ENCODE peak calls at places on chromosomes 13 and 19, in six cellular contexts. One of them, this sample, is unnamed.

GRCh38 chr13:94318418-94318817 is 161.1 kb downstream of the DCT start:
- DNase-seq in neural progenitor cell: no peak
- DNase-seq in PC-3: no peak
- DNase-seq in GM23248: peak; percentile 30
- DNase-seq in GM23338: no peak
- DNase-seq in MM.1S: peak; percentile 15
- DNase-seq in this sample: no peak

GRCh38 chr19:15702590-15702930 is 25.3 kb upstream of the OR10H2 start:
- DNase-seq in neural progenitor cell: no peak
- DNase-seq in PC-3: peak; percentile 42
- DNase-seq in GM23248: peak; percentile 26
- DNase-seq in GM23338: peak; percentile 26
- DNase-seq in MM.1S: peak; percentile 21
- DNase-seq in this sample: peak; percentile 85

GRCh38 chr13:36912369-36912768 is 7.7 kb downstream of the SMAD9 start:
- DNase-seq in neural progenitor cell: no peak
- DNase-seq in PC-3: no peak
- DNase-seq in GM23248: no peak
- DNase-seq in GM23338: no peak
- DNase-seq in MM.1S: no peak
- DNase-seq in this sample: no peak

GRCh38 chr13:50080856-50081105 is 65.5 kb downstream of the KCNRG start:
- DNase-seq in neural progenitor cell: no peak
- DNase-seq in PC-3: no peak
- DNase-seq in GM23248: peak; percentile 70
- DNase-seq in GM23338: no peak
- DNase-seq in MM.1S: peak; percentile 15
- DNase-seq in this sample: no peak

GRCh38 chr19:49106648-49107135 is 7.5 kb upstream of the LIN7B start:
- DNase-seq in neural progenitor cell: peak; percentile 76
- DNase-seq in PC-3: peak; percentile 57
- DNase-seq in GM23248: peak; percentile 67
- DNase-seq in GM23338: peak; percentile 81
- DNase-seq in MM.1S: peak; percentile 50
- DNase-seq in this sample: no peak

GRCh38 chr19:4513248-4513647 is 5.0 kb downstream of the PLIN4 start:
- DNase-seq in neural progenitor cell: no peak
- DNase-seq in PC-3: no peak
- DNase-seq in GM23248: no peak
- DNase-seq in GM23338: no peak
- DNase-seq in MM.1S: no peak
- DNase-seq in this sample: no peak

GRCh38 chr13:97224544-97225324 is 2.6 kb downstream of the MBNL2 start:
- DNase-seq in neural progenitor cell: no peak
- DNase-seq in PC-3: peak; percentile 71
- DNase-seq in GM23248: peak; percentile 65
- DNase-seq in GM23338: peak; percentile 69
- DNase-seq in MM.1S: peak; percentile 53
- DNase-seq in this sample: peak; percentile 80

GRCh38 chr19:51980116-51980736 is 6.4 kb downstream of the ZNF350 start:
- DNase-seq in neural progenitor cell: no peak
- DNase-seq in PC-3: no peak
- DNase-seq in GM23248: no peak
- DNase-seq in GM23338: no peak
- DNase-seq in MM.1S: no peak
- DNase-seq in this sample: no peak

GRCh38 chr19:57363734-57364181 is 407 bp downstream of the TRAPPC2B start:
- DNase-seq in neural progenitor cell: no peak
- DNase-seq in PC-3: no peak
- DNase-seq in GM23248: peak; percentile 61
- DNase-seq in GM23338: peak; percentile 15
- DNase-seq in MM.1S: no peak
- DNase-seq in this sample: no peak

GRCh38 chr19:16849168-16849567 is 20.0 kb downstream of the SIN3B start:
- DNase-seq in neural progenitor cell: no peak
- DNase-seq in PC-3: peak; percentile 98
- DNase-seq in GM23248: peak; percentile 73
- DNase-seq in GM23338: no peak
- DNase-seq in MM.1S: no peak
- DNase-seq in this sample: peak; percentile 85

GRCh38 chr19:36163813-36164212 is 11.6 kb upstream of the COX7A1 start:
- DNase-seq in neural progenitor cell: no peak
- DNase-seq in PC-3: no peak
- DNase-seq in GM23248: no peak
- DNase-seq in GM23338: no peak
- DNase-seq in MM.1S: no peak
- DNase-seq in this sample: no peak

DNA sequence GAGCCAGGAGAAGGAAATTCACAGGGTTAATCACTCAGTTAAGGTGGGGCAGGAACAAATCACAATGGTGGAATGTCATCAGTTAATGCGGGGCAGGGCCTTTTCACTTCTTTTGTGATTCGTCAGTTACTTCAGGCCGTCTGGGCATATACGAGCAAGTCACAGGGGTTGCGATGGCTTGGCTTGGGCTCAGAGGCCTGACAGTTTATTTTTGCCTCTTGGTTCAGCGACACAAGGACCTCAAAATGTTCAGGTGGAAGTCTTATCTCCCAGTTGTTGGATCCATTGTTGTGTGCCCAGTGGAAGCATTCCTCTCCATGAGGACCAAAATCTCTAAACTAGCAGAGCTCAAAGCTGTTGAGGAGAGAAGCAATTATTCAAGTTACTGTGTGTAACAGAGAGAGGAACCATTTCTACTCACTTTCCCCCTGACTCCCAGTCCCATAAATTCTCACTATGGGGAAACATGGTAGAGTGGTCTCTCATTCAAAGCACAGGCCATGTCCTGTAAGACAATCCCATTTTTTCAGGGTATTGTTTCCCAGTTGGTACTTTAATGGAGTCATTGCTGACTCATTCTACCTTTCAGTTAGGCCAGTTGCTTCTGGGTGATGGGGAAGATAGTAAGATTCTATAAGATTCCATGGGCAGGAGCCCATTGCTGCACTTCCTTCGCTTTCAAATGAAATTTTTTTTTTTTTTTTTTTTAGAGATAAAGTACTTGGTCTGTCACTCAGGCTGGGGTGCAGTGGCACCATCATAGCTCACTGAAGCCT is 8.8 kb upstream of the COX7A1 start:
- DNase-seq in neural progenitor cell: no peak
- DNase-seq in PC-3: no peak
- DNase-seq in GM23248: no peak
- DNase-seq in GM23338: peak; percentile 57
- DNase-seq in MM.1S: no peak
- DNase-seq in this sample: no peak
- H3K27ac ChIP-seq in neural progenitor cell: no peak overlapping the region
- H3K27ac ChIP-seq in PC-3: no peak overlapping the region
- H3K27ac ChIP-seq in GM23248: no peak overlapping the region
- H3K27ac ChIP-seq in GM23338: peak overlapping the region; percentile 85
- H3K27ac ChIP-seq in MM.1S: no peak overlapping the region
- H3K27ac ChIP-seq in this sample: no peak overlapping the region

DNA sequence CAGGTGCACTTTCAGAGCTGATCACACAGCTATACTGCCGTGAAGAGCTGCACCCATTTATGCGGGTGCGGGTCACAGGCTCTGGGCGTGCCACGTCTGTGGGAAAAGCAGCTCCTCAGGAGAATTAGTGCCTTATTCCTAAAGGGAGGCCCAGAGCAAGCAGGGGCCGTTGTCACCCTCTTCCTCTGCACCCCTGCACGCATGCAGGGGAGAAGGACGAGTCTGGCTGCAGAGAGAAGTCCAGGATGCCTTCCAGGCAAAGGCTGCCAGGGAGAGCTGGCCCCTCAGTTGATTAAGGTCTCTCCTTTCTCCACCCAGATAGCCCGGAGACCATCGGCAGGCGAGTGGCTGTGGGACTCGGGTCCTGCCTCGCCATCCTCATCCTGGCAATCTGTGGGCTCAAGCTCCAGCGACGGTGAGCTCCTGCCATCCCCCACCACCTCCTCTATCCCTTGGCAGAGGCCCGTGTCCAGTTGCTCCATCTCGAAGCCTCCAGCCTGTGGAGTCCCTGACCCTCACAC is 3.1 kb upstream of the FFAR1 start:
- DNase-seq in neural progenitor cell: no peak
- DNase-seq in PC-3: no peak
- DNase-seq in GM23248: no peak
- DNase-seq in GM23338: no peak
- DNase-seq in MM.1S: no peak
- DNase-seq in this sample: no peak
- H3F3A ChIP-seq in neural progenitor cell: no peaks in the 10 kb centered on the region
- H3F3A ChIP-seq in PC-3: no peaks in the 10 kb centered on the region
- H3F3A ChIP-seq in GM23248: no peaks in the 10 kb centered on the region
- H3F3A ChIP-seq in GM23338: no peaks in the 10 kb centered on the region
- H3F3A ChIP-seq in MM.1S: no peaks in the 10 kb centered on the region
- H3F3A ChIP-seq in this sample: peaks cover 5% of the 10 kb centered on the region

DNA sequence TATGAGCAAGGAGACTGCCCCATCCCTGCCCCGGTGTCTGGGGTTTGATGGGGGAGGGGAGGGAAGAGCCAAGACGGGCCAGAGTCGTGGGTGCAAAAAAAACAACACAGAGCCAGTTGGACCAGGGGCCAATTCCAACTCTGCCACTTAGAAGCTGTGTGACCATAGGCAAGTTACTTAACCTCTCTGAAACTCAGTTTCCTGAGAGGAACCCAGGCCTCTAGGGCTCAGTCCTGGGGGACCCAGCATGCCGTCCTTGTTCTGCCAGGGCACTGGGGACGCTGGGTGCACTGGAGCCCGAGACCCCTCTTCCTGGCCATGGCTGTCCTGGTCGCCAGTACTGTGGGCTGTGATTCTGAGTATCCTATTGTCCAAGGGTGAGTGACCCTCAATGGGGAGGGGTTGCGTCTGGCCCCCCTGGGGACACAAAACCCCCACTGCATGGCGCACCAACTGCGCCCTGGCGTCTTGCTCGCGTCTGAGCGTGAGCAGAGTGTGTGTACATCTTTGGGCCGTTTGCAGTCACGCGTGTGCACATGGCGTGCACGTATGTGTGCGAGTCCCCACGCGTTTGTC is 24.6 kb downstream of the CLEC4M start:
- DNase-seq in neural progenitor cell: no peak
- DNase-seq in PC-3: no peak
- DNase-seq in GM23248: no peak
- DNase-seq in GM23338: no peak
- DNase-seq in MM.1S: no peak
- DNase-seq in this sample: no peak
- TF ChIP-seq EZH2 in neural progenitor cell: peak; percentile 67
- TF ChIP-seq EZH2 in PC-3: no peak
- TF ChIP-seq EZH2 in GM23248: no peak
- TF ChIP-seq EZH2 in GM23338: peak; percentile 9
- TF ChIP-seq EZH2 in MM.1S: no peak
- TF ChIP-seq EZH2 in this sample: no peak

DNA sequence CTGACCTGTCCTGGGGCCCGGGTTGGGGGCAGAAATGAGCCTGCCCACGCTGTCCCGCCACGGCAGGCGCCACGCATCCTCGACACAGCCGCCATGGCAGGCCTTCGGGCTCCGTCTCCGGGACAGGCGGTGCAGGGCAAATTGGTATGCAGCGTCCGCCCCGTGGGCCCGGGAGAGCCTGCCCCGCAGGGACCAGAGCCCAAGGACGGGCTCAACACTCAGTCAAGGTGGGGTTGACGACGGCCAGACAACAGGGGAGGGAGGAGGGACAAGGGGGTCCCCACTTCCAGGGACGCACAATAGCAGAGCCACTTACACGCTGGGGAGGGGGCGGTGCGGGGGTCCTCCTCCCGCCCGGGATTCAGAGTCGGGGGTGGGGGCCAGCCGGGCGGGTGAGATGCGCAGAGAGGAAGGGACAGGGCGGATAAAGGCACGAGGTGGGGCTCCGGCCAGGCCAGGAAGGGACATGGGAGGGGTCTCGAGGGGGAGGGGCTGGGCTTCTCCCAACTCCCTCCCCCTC is 1.2 kb downstream of the CTXN1 start:
- DNase-seq in neural progenitor cell: peak; percentile 39
- DNase-seq in PC-3: no peak
- DNase-seq in GM23248: no peak
- DNase-seq in GM23338: peak; percentile 58
- DNase-seq in MM.1S: no peak
- DNase-seq in this sample: no peak
- H3K27ac ChIP-seq in neural progenitor cell: no peak overlapping the region
- H3K27ac ChIP-seq in PC-3: no peak overlapping the region
- H3K27ac ChIP-seq in GM23248: no peak overlapping the region
- H3K27ac ChIP-seq in GM23338: no peak overlapping the region
- H3K27ac ChIP-seq in MM.1S: no peak overlapping the region
- H3K27ac ChIP-seq in this sample: no peak overlapping the region

DNA sequence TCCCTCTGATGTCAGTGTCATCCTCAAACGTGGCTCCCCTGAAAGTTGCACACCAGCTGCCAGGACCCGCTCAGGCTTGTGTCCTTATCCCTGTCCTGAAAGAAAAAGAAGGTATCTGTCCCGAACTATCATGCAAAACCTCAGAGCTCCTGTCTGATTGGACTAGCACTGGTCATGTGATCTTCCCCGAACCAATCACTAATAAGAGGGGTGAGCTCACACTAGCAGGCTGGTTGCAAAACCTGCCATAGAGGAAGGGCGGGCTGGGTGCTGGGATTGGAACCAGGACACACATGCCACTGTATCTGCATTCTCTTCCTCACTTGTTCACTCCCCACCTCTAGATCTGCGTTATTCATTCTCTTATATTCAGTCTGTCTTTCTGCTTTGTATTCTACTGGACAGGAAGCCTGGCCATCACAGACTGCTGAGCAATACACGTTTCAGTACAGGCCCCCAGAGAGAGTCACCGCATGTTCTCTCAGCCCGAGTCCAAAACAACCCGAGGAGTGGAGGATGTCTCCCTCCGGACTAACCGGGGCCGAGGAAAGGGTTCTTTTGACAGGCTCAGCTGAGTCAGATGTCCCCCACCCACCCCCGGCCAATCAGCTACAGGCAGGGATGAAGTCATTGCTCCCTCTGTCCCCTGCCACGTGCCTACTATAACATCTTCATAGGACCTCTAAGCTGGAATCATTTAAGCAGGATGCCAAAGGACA is 97.7 kb downstream of the SIPA1L3 start:
- DNase-seq in neural progenitor cell: peak; percentile 92
- DNase-seq in PC-3: peak; percentile 72
- DNase-seq in GM23248: peak; percentile 97
- DNase-seq in GM23338: peak; percentile 94
- DNase-seq in MM.1S: peak; percentile 32
- DNase-seq in this sample: peak; percentile 68
- H3F3A ChIP-seq in neural progenitor cell: peaks cover 40% of the 10 kb centered on the region
- H3F3A ChIP-seq in PC-3: peaks cover 5% of the 10 kb centered on the region
- H3F3A ChIP-seq in GM23248: peaks cover 34% of the 10 kb centered on the region
- H3F3A ChIP-seq in GM23338: peaks cover 6% of the 10 kb centered on the region
- H3F3A ChIP-seq in MM.1S: no peaks in the 10 kb centered on the region
- H3F3A ChIP-seq in this sample: no peaks in the 10 kb centered on the region

This sample was measured in PC-9.